ENCODE peak calls at places on chromosomes 1 and 21, in five cellular contexts. N, U, V, M and D are unnamed samples.

GRCh38 chr1:42946120-42947009 is 12.3 kb downstream of the SLC2A1 start:
- DNase-seq in N (no peak), U (no peak), V (no peak), M (no peak), D (no peak)

GRCh38 chr1:1185101-1185765 is 11.6 kb downstream of the TTLL10 start:
- DNase-seq in N (no peak), U (no peak), V (no peak), M (no peak), D (no peak)

GRCh38 chr1:1157914-1158710 is 15.6 kb upstream of the TTLL10 start:
- DNase-seq in N (peak), U (peak), V (peak), M (no peak), D (peak)

GRCh38 chr1:28239004-28239403 is 3.1 kb downstream of the ATP5IF1 start:
- DNase-seq in N (no peak), U (no peak), V (no peak), M (peak), D (no peak)

GRCh38 chr1:53340660-53341520 is 13.0 kb upstream of the LRP8 start:
- DNase-seq in N (no peak), U (no peak), V (no peak), M (no peak), D (no peak)

GRCh38 chr21:46071082-46071481 is 26.8 kb upstream of the COL6A2 start:
- DNase-seq in N (no peak), U (peak), V (no peak), M (no peak), D (no peak)

GRCh38 chr1:95023399-95024050 is 49.2 kb downstream of the ALG14 start:
- DNase-seq in N (peak), U (no peak), V (peak), M (peak), D (no peak)

GRCh38 chr1:185063719-185064118 is 18.4 kb downstream of the RNF2 start:
- DNase-seq in N (no peak), U (no peak), V (no peak), M (no peak), D (no peak)

GRCh38 chr21:39951183-39952101 is 84.2 kb downstream of the PCP4 start:
- DNase-seq in N (no peak), U (no peak), V (no peak), M (no peak), D (no peak)

GRCh38 chr1:200969726-200970521 is 53.6 kb downstream of the KIF21B start:
- DNase-seq in N (no peak), U (no peak), V (no peak), M (no peak), D (peak)
- TF ChIP-seq CTCF in N (no peak), U (no peak), V (no peak), M (no peak), D (peak)

GRCh38 chr1:70467531-70467930 is 56.5 kb downstream of the CTH start:
- DNase-seq in N (no peak), U (no peak), V (no peak), M (no peak), D (no peak)
- H3K4me3 ChIP-seq in N (no peak), U (no peak), V (no peak), M (no peak), D (no peak)

GRCh38 chr21:26845066-26845749 is at the start of gene ADAMTS1:
- DNase-seq in N (peak), U (peak), V (peak), M (peak), D (no peak)
- TF ChIP-seq CTCF in N (no peak), U (no peak), V (peak), M (peak), D (no peak)

GRCh38 chr1:100441651-100442050 is 89.3 kb downstream of the CDC14A start:
- DNase-seq in N (no peak), U (no peak), V (no peak), M (no peak), D (no peak)
- H3K4me3 ChIP-seq in N (no peak), U (no peak), V (no peak), M (no peak), D (no peak)

GRCh38 chr1:152537496-152537895 is 23.2 kb downstream of the CRCT1 start:
- DNase-seq in N (no peak), U (no peak), V (no peak), M (no peak), D (no peak)

GRCh38 chr1:152535774-152536173 is 21.5 kb downstream of the CRCT1 start:
- DNase-seq in N (no peak), U (no peak), V (no peak), M (no peak), D (no peak)

DNA sequence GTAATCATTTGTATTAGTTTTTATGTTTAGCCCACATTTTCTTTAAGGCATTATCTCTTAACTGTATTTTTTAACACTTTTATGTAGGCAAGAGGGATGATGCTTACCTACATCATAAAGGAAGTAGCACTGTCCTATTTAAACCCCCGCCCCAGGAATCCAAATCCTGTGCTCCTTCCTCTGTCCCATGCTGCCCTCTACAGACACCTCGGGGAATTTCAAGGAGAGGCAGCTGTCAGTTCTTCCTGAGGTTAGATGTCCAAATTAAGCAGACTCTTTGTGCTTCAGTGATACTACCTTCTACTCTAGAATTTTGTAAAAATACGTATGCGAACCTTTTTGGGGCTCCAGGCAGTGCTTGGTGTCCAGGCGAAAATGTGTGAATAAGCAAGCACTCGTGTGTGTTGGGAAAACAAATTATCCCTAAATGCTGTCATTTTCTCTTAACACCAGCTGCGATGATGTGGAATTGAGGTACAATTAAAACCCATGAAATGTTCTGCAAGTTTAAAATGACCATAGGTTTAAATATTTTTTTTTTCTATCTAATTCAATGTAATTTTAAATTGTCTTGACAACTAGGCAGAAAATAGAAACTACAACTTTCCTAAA is 19.2 kb downstream of the CRCT1 start:
- DNase-seq in N (peak), U (no peak), V (no peak), M (peak), D (peak)
- TF ChIP-seq CTCF in N (peak), U (no peak), V (peak), M (peak), D (peak)

GRCh38 chr1:220787069-220787614 is 429 bp downstream of the MTARC1 start:
- DNase-seq in N (no peak), U (peak), V (no peak), M (peak), D (no peak)

GRCh38 chr1:220786337-220787068 is at the start of gene MTARC1:
- DNase-seq in N (peak), U (peak), V (peak), M (peak), D (peak)

GRCh38 chr1:220788900-220789299 is 2.2 kb downstream of the MTARC1 start:
- DNase-seq in N (no peak), U (peak), V (no peak), M (no peak), D (no peak)

GRCh38 chr1:220789532-220790147 is 2.9 kb downstream of the MTARC1 start:
- DNase-seq in N (peak), U (no peak), V (no peak), M (no peak), D (no peak)

DNA sequence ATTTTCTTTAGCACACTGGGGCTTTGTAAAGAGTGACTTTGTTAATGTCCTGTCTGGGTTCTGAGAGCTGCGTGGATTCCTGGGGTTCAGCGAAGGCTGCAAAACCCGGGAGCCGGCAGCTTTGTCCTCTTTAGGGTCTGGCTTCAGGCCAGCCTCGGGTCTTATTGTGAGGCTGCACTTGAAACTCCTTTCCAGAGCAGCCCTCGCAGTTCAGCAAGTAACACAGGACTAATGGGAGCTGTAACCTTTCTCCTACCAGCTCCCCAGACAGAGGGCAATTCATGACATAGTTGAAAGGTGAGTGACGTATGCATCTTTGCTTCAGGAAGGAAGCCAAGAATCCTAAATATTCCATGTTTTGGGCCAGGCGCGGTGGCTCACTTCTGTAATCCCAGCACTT is 1.4 kb downstream of the MTARC1 start:
- DNase-seq in N (no peak), U (peak), V (no peak), M (no peak), D (no peak)
- H3K4me3 ChIP-seq in N (no peak), U (no peak), V (peak), M (no peak), D (no peak)

DNA sequence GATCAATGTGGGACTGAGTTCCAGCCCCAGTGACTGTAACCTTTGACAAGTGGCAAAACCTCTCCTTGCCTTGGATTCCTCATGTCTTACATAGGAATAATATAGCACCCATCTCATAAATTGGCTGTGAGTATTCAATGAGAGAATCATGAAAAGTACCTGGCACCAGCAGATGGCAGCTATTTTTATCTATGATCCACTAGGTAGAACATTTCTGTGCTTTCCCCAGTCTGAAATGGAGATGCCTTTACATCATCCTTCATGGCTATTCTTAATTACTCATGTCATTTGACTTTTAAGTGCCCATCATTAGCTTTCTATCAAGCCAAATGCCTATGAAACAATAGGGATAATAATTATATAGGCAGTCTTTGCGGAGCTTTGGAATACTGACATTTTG is 130.1 kb downstream of the TGFB2 start:
- DNase-seq in N (no peak), U (no peak), V (no peak), M (peak), D (no peak)
- TF ChIP-seq CTCF in N (no peak), U (no peak), V (no peak), M (no peak), D (no peak)

DNA sequence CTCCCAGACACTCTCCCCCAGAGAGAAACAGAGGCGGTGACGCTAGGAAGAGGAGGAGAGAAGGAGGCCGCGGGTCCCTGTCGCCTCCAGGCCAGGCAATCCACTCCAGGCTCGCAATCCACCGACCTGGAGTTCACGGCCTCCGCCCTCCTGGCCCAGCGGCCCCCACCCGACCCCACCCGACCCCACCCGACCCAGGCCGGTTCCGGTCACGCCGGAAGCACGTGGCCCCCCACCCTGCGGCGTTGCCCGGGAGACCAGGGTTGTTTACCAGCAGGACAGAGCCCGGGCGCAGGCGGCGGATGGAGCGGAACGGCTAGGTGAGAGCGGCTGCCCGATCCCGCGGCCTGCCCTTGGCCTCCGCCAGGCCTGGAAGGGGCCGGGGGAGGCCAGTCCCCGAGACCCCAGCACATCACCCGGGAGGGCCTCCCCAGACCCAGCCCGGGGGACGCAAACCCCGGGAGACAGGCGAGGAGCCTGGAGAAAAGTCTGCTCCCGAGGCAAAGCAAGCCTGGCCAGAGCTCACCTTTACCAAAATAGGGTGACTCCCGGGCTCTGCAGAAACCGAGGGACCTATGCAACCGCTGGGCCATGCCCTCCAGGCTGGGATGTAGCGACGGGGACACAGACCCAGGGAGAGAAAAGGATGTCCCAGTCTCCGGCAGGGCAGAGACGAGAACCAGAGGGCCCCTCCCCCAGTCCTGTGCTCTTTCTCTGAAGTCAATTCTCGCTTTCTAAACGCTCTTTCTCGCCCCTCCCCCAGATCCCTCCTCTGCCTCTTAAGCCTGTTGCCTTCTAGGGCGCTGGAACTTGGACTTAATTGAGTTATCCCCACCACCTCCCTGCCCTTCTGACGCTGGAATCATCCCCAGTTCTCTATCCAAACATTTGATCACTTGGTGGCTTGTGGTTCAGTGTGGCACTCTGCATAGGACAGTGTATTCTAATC is at the start of the genes PLA2G2C and UBXN10:
- DNase-seq in N (no peak), U (peak), V (peak), M (no peak), D (peak)
- H3K4me3 ChIP-seq in N (no peak), U (peak), V (peak), M (no peak), D (no peak)

GRCh38 chr21:42864286-42864685 is 15.1 kb downstream of the WDR4 start:
- DNase-seq in N (no peak), U (no peak), V (no peak), M (no peak), D (no peak)

GRCh38 chr21:42863504-42863870 is 15.9 kb downstream of the WDR4 start:
- DNase-seq in N (peak), U (no peak), V (no peak), M (no peak), D (no peak)

GRCh38 chr21:42861311-42862122 is 17.8 kb downstream of the WDR4 start:
- DNase-seq in N (no peak), U (no peak), V (no peak), M (no peak), D (no peak)

GRCh38 chr21:42862123-42862475 is 17.2 kb downstream of the WDR4 start:
- DNase-seq in N (no peak), U (no peak), V (no peak), M (no peak), D (no peak)

DNA sequence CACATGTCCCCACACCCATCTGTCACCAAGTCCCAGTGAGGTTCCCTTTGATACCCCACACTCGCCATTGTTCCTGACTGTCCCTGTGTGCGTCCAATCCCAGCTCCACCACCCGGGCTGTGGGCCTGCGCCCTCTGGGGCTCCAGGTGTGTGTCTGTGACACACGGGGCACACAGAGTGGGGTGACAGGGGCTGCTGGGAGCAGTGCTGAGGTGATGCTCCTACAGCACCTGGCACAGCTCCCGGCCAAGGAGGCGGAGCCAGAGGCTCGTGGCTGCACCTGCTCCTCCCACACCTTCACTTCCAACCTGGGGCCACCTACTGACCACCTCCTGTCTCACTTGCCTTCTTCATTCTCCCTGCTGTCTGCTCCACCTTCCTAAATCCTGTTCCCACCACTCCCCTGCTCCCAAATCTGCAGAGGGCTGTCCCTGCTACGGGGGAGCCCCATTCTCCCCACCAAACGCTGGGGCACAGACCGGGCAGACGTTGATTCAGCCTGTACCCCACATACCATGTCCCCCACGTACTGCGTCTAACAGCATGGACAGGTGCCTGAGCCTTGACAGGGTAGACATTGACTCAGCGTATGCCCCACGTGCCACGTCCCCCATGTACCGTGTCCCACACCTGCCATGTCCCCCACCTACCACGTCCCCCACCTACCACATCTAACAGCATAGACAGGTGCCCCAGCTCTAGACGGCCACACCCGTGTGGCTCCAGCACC is 16.4 kb downstream of the WDR4 start:
- DNase-seq in N (no peak), U (no peak), V (no peak), M (peak), D (no peak)
- TF ChIP-seq CTCF in N (no peak), U (no peak), V (no peak), M (peak), D (no peak)

DNA sequence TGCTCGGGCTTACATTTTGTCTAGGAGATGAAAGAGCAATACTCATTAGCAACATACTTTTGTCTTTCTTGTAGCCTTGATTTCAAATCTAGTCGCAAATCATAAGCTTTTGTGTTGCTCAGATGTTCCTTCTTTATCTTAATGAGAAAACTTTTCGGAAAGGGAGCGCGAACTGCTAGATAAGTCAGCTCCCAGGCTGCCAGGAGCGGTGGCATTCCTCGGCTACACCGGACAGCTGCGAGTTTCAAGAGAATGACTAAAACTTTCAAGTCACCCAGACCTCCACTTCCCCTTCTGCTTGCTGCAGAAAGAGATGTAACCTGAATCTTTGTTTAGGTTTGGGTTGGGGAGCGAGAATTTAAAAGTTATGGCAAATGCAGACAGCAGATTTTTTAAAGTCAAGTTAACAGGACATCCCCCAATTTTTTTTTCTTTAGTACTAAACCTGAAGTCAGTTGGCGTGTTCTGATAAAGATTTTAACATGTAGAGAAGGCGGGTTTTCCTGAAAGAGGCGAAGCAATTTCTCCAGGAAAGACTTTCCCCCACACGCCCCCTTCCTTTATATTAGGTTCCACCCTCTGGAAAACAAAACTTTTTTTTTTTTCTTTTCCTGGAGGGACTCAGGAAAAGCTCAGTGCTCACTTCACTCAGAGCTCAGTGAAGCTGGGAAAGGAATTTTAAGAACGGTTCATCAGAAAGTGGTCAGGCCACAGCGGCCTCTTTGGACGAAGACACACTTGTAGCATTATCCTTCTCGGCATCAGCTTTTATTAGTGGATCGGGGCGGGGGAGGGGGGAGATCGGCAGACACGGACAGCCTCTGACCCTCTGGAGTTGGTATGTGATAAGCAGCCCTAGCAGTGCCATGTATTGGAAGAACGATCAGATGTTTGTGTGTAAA is at the start of gene LHX8:
- DNase-seq in N (no peak), U (no peak), V (no peak), M (no peak), D (peak)
- H3K4me3 ChIP-seq in N (no peak), U (peak), V (peak), M (no peak), D (no peak)